ENCODE peak calls at places on chromosomes 2 and 18, in seven cellular contexts. A is activated CD8-positive, alpha-beta memory T cell treated with anti-CD3 and anti-CD28 coated beads, Interleukin-2, amount 50 U/mL, for 48 hours; V is left cardiac atrium; H is T-helper 1 cell; T is activated CD4-positive, alpha-beta T cell treated with anti-CD3 and anti-CD28 coated beads for 4 hours; R is neural crest cell; B is left ventricle myocardium inferior. Y is an unnamed sample.
A peak's percentile ranks its signal among the peaks of the same experiment; 100 is the strongest.

GRCh38 chr2:8754056-8754790 is 72.4 kb downstream of the ID2 start:
- DNase-seq in R (no peak), A (no peak), H (no peak), B (no peak), V (no peak), T (no peak), Y (no peak)

GRCh38 chr2:174597347-174598047 is at the start of gene WIPF1:
- DNase-seq in R (no peak), A (no peak), V (no peak), T (peak; percentile 44), B (no peak), H (peak; percentile 56), Y (peak; percentile 61)

GRCh38 chr18:7579176-7579922 is 12.2 kb downstream of the PTPRM start:
- DNase-seq in H (no peak), R (no peak), T (no peak), B (no peak), V (no peak), A (no peak), Y (no peak)

GRCh38 chr18:11498821-11499220 is 110.6 kb upstream of the SLC35G4 start:
- DNase-seq in V (no peak), H (no peak), R (no peak), B (no peak), T (no peak), A (no peak), Y (no peak)

GRCh38 chr2:224194161-224194560 is 155.1 kb upstream of the SERPINE2 start:
- DNase-seq in R (no peak), V (no peak), T (no peak), B (no peak), H (no peak), A (no peak), Y (no peak)

GRCh38 chr2:232592687-232593407 is 40.6 kb upstream of the EFHD1 start:
- DNase-seq in V (no peak), B (no peak), R (no peak), H (no peak), T (no peak), A (no peak), Y (no peak)

GRCh38 chr2:106127282-106127771 is 66.8 kb downstream of the UXS1 start:
- DNase-seq in V (no peak), A (no peak), R (no peak), B (no peak), H (no peak), T (no peak), Y (no peak)

GRCh38 chr2:51013060-51013746 is 18.7 kb downstream of the NRXN1 start:
- DNase-seq in T (no peak), H (no peak), A (no peak), V (no peak), B (no peak), R (no peak), Y (no peak)

GRCh38 chr2:231926180-231926741 is at the start of gene NPPC:
- DNase-seq in T (peak; percentile 50), R (peak; percentile 78), H (no peak), V (peak; percentile 66), A (peak; percentile 87), B (peak; percentile 76), Y (no peak)

GRCh38 chr18:61333746-61334490 is 688 bp downstream of the CDH20 start:
- DNase-seq in H (no peak), A (no peak), V (peak; percentile 24), B (no peak), R (peak; percentile 23), T (no peak), Y (no peak)

GRCh38 chr2:181660181-181660580 is 3.3 kb upstream of the CERKL start:
- DNase-seq in A (no peak), V (no peak), B (no peak), R (no peak), T (no peak), H (no peak), Y (no peak)

Y was measured in effector memory CD4-positive, alpha-beta T cell.